ENCODE peak calls at places on chromosomes 3 and 15, in four cellular contexts. X is A549, E is OCI-LY7, M is H9. H is an unnamed sample.
A peak's percentile ranks its signal among the peaks of the same experiment; 100 is the strongest.

GRCh38 chr3:119184808-119185690 is 11.7 kb downstream of the UPK1B start:
- DNase-seq in X (peak; percentile 96), E (no peak), M (no peak), H (peak; percentile 91)

GRCh38 chr3:78728406-78729145 is 1039.2 kb downstream of the ROBO1 start:
- DNase-seq in X (peak; percentile 21), E (no peak), M (no peak), H (no peak)

GRCh38 chr3:114504941-114505632 is 211.3 kb downstream of the TIGIT start:
- DNase-seq in X (no peak), E (no peak), M (no peak), H (no peak)

GRCh38 chr3:109874900-109875735 is 537.8 kb upstream of the DPPA4 start:
- DNase-seq in E (no peak), X (no peak), M (no peak), H (no peak)

GRCh38 chr3:167882057-167882667 is 146.6 kb downstream of the SERPINI1 start:
- DNase-seq in E (peak; percentile 83), M (no peak), X (peak; percentile 57), H (no peak)

GRCh38 chr3:186790261-186790981 is 7.0 kb downstream of the EIF4A2 start:
- DNase-seq in E (peak; percentile 50), M (peak; percentile 58), X (peak; percentile 63), H (no peak)

GRCh38 chr15:99467861-99468460 is 97.8 kb upstream of the MEF2A start:
- DNase-seq in X (no peak), E (no peak), M (no peak), H (no peak)

GRCh38 chr3:42728056-42728455 is 25.5 kb upstream of the HHATL start:
- DNase-seq in X (no peak), M (peak; percentile 20), E (no peak), H (no peak)

GRCh38 chr3:30913176-30913575 is 18.7 kb upstream of the GADL1 start:
- DNase-seq in X (no peak), M (no peak), E (no peak), H (no peak)

GRCh38 chr15:73075151-73075859 is 23.0 kb downstream of the NEO1 start:
- DNase-seq in E (no peak), M (no peak), X (no peak), H (no peak)

GRCh38 chr15:25849431-25849921 is 13.7 kb downstream of the ATP10A start:
- DNase-seq in E (no peak), X (peak; percentile 41), M (no peak), H (peak; percentile 91)

GRCh38 chr3:129050556-129051295 is 9.9 kb upstream of the GP9 start:
- DNase-seq in E (no peak), M (no peak), X (no peak), H (no peak)

GRCh38 chr3:100720423-100720822 is 11.1 kb downstream of the TFG start:
- DNase-seq in M (peak; percentile 52), E (no peak), X (no peak), H (no peak)

GRCh38 chr15:45425135-45425534 is 46.8 kb upstream of the GATM start:
- DNase-seq in E (no peak), X (no peak), M (no peak), H (no peak)

GRCh38 chr3:43810797-43811196 is 120.1 kb downstream of the ABHD5 start:
- DNase-seq in M (no peak), E (no peak), X (no peak), H (no peak)

GRCh38 chr3:186628756-186629155 is 11.4 kb upstream of the FETUB start:
- DNase-seq in X (no peak), E (no peak), M (no peak), H (no peak)

GRCh38 chr3:176789281-176789705 is 408.0 kb downstream of the TBL1XR1 start:
- DNase-seq in M (no peak), E (no peak), X (no peak), H (no peak)

GRCh38 chr3:101802179-101802578 is 23.2 kb downstream of the NXPE3 start:
- DNase-seq in X (no peak), M (no peak), E (no peak), H (no peak)

GRCh38 chr3:177221734-177222133 is 24.5 kb upstream of the TBL1XR1 start:
- DNase-seq in E (no peak), X (no peak), M (no peak), H (no peak)

GRCh38 chr3:60281970-60282369 is 969.3 kb downstream of the FHIT start:
- DNase-seq in E (no peak), M (no peak), X (no peak), H (no peak)

GRCh38 chr3:104412608-104413580 is 953.8 kb upstream of the ALCAM start:
- DNase-seq in E (no peak), X (no peak), M (no peak), H (peak; percentile 3)

GRCh38 chr3:40887012-40887411 is 312.3 kb upstream of the CTNNB1 start:
- DNase-seq in E (no peak), M (no peak), X (no peak), H (no peak)

GRCh38 chr3:9250236-9250635 is 790 bp upstream of the SRGAP3 start:
- DNase-seq in X (no peak), M (peak; percentile 25), E (no peak), H (no peak)

GRCh38 chr15:77502379-77503095 is 81.8 kb downstream of the HMG20A start:
- DNase-seq in E (no peak), X (no peak), M (no peak), H (no peak)

GRCh38 chr3:12155833-12156232 is 2.9 kb downstream of the TIMP4 start:
- DNase-seq in X (peak; percentile 69), E (no peak), M (no peak), H (peak; percentile 89)

GRCh38 chr3:12155264-12155663 is 3.4 kb downstream of the TIMP4 start:
- DNase-seq in X (no peak), M (no peak), E (no peak), H (no peak)

GRCh38 chr3:12159227-12159601 is 502 bp upstream of the TIMP4 start:
- DNase-seq in M (peak; percentile 81), X (no peak), E (no peak), H (no peak)

GRCh38 chr3:12158387-12159226 is at the start of gene TIMP4:
- DNase-seq in X (peak; percentile 80), E (no peak), M (peak; percentile 63), H (peak; percentile 87)

DNA sequence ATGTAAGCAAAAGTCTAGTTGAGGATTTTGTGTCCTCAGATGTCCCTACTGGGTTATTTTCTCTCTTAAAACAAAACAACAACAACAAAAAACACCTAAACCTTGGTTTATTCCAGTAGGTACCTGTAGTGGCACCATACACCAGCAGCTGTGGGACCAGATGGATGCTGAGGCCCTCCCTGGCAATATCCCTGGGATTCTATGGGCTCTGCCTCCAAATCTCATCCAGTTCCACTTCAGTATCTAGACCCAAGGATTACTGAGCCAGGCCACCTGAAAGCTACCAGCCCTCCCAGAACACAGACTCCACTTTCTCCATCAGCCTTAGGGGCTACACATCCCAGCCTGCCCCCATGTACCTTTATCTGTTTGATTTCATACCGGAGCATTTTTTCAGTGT is 1.7 kb downstream of the TIMP4 start:
- DNase-seq in X (no peak), E (no peak), M (no peak), H (no peak)
- H3K4me2 ChIP-seq in X (peak overlapping the region; percentile 79), E (no peak overlapping the region), M (no peak overlapping the region), H (no peak overlapping the region)

DNA sequence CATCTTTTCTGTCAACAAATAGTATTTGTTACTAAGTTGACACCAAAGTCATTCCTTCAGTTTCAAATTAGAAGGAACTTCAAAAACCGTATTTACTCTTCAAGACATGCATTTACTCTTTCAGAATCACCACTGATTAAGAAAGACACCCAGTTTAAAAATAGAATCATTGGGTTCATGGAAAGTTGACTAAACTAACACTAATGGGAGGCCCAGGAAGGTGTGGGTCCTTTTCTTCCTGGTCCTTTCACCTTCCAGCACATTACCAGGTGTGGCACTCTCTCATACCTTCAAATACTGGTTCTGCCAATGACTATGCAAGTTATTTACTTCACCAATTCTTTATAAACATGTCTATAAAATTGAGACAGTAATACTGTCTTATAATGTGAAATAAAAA is 49.2 kb downstream of the LRRFIP2 start:
- DNase-seq in M (no peak), E (no peak), X (no peak), H (no peak)
- H3K4me1 ChIP-seq in M (no peaks in the 10 kb centered on the region), E (no peaks in the 10 kb centered on the region), X (peaks cover 25% of the 10 kb centered on the region), H (peaks cover 3% of the 10 kb centered on the region)

GRCh38 chr3:47370887-47371697 is 9.7 kb upstream of the PTPN23 start:
- DNase-seq in M (peak; percentile 56), X (no peak), E (peak; percentile 54), H (peak; percentile 81)
- TF ChIP-seq CTCF in M (peak; percentile 85), X (peak; percentile 47), E (peak; percentile 57), H (peak; percentile 15)

DNA sequence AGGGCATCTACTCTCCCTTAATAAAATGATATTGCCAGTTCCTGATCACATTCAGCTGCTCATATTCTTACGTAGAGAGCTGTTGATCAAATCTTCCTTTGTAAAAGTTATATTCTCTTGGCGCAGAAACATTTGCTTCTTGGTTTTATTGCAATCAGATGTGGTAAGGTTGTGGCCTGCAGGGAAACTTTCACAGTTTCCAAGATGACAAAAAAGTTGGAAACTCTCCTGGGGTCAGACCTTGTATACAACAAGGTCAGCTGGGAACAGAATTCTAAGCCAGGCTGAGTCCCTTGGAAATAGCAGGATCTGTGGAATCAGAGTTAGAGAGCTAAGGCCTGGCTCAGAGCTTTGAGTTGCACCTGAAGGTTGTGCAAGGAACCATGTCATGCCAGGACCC is 147.5 kb downstream of the CD47 start:
- DNase-seq in M (no peak), E (no peak), X (no peak), H (no peak)
- H3K4me2 ChIP-seq in M (no peak overlapping the region), E (no peak overlapping the region), X (no peak overlapping the region), H (no peak overlapping the region)

H was measured in osteoblast.